ENCODE peak calls at places on chromosomes 11 and 22, in seven cellular contexts. One of them, this sample, is unnamed. For H3K79me1 and H3K27me3, the result is how much of the 10 kb centered on the place peaks cover.

GRCh38 chr22:35634981-35635540 is 13.2 kb upstream of the APOL6 start:
- DNase-seq in mesenchymal stem cell: no peak
- DNase-seq in IMR-90: peak
- DNase-seq in H9: no peak
- DNase-seq in H1: no peak
- DNase-seq in trophoblast cell: peak
- DNase-seq in neuronal stem cell: no peak
- DNase-seq in this sample: no peak

GRCh38 chr11:74493816-74494630 is 499 bp upstream of the LIPT2 start:
- DNase-seq in IMR-90: peak
- DNase-seq in mesenchymal stem cell: no peak
- DNase-seq in H9: no peak
- DNase-seq in H1: no peak
- DNase-seq in neuronal stem cell: no peak
- DNase-seq in trophoblast cell: no peak
- DNase-seq in this sample: no peak

GRCh38 chr11:84812351-84813083 is 814.6 kb downstream of the DLG2 start:
- DNase-seq in neuronal stem cell: no peak
- DNase-seq in IMR-90: no peak
- DNase-seq in H1: no peak
- DNase-seq in mesenchymal stem cell: peak
- DNase-seq in trophoblast cell: no peak
- DNase-seq in H9: no peak
- DNase-seq in this sample: no peak

GRCh38 chr11:23423119-23423518 is 562.8 kb upstream of the CCDC179 start:
- DNase-seq in H9: no peak
- DNase-seq in IMR-90: peak
- DNase-seq in trophoblast cell: no peak
- DNase-seq in neuronal stem cell: no peak
- DNase-seq in mesenchymal stem cell: no peak
- DNase-seq in H1: no peak
- DNase-seq in this sample: no peak

GRCh38 chr22:33697640-33698039 is 222.6 kb downstream of the LARGE1 start:
- DNase-seq in trophoblast cell: no peak
- DNase-seq in mesenchymal stem cell: peak
- DNase-seq in neuronal stem cell: no peak
- DNase-seq in H1: no peak
- DNase-seq in IMR-90: peak
- DNase-seq in H9: no peak
- DNase-seq in this sample: no peak

GRCh38 chr11:69939551-69940245 is 120.5 kb upstream of the FGF3 start:
- DNase-seq in neuronal stem cell: no peak
- DNase-seq in trophoblast cell: peak
- DNase-seq in mesenchymal stem cell: peak
- DNase-seq in IMR-90: peak
- DNase-seq in H1: no peak
- DNase-seq in H9: no peak
- DNase-seq in this sample: no peak

GRCh38 chr11:61172888-61173287 is 11.7 kb upstream of the VPS37C start:
- DNase-seq in trophoblast cell: no peak
- DNase-seq in H1: no peak
- DNase-seq in H9: no peak
- DNase-seq in neuronal stem cell: no peak
- DNase-seq in IMR-90: no peak
- DNase-seq in mesenchymal stem cell: no peak
- DNase-seq in this sample: no peak

GRCh38 chr11:83971063-83971462 is 684.9 kb upstream of the CCDC90B start:
- DNase-seq in H1: no peak
- DNase-seq in H9: no peak
- DNase-seq in IMR-90: peak
- DNase-seq in mesenchymal stem cell: peak
- DNase-seq in trophoblast cell: no peak
- DNase-seq in neuronal stem cell: peak
- DNase-seq in this sample: peak

GRCh38 chr11:72328366-72329224 is 84.6 kb upstream of the PHOX2A start:
- DNase-seq in neuronal stem cell: no peak
- DNase-seq in trophoblast cell: no peak
- DNase-seq in mesenchymal stem cell: no peak
- DNase-seq in H1: no peak
- DNase-seq in H9: no peak
- DNase-seq in IMR-90: peak
- DNase-seq in this sample: peak

GRCh38 chr11:36249271-36249670 is 40.0 kb downstream of the COMMD9 start:
- DNase-seq in H1: no peak
- DNase-seq in neuronal stem cell: no peak
- DNase-seq in IMR-90: peak
- DNase-seq in trophoblast cell: no peak
- DNase-seq in mesenchymal stem cell: peak
- DNase-seq in H9: no peak
- DNase-seq in this sample: no peak

GRCh38 chr11:18752502-18752901 is 26.5 kb upstream of the IGSF22 start:
- DNase-seq in H1: no peak
- DNase-seq in neuronal stem cell: no peak
- DNase-seq in H9: no peak
- DNase-seq in IMR-90: no peak
- DNase-seq in trophoblast cell: no peak
- DNase-seq in mesenchymal stem cell: no peak
- DNase-seq in this sample: no peak

GRCh38 chr22:35995772-35996171 is 32.9 kb downstream of the RBFOX2 start:
- DNase-seq in mesenchymal stem cell: peak
- DNase-seq in H1: no peak
- DNase-seq in neuronal stem cell: no peak
- DNase-seq in trophoblast cell: peak
- DNase-seq in H9: no peak
- DNase-seq in IMR-90: peak
- DNase-seq in this sample: peak

GRCh38 chr11:131172011-131172410 is 198.4 kb upstream of the NTM start:
- DNase-seq in trophoblast cell: no peak
- DNase-seq in H1: no peak
- DNase-seq in H9: no peak
- DNase-seq in neuronal stem cell: no peak
- DNase-seq in IMR-90: no peak
- DNase-seq in mesenchymal stem cell: no peak
- DNase-seq in this sample: peak

GRCh38 chr11:78642979-78643675 is 68.5 kb upstream of the NARS2 start:
- DNase-seq in mesenchymal stem cell: no peak
- DNase-seq in neuronal stem cell: no peak
- DNase-seq in trophoblast cell: no peak
- DNase-seq in IMR-90: no peak
- DNase-seq in H9: no peak
- DNase-seq in H1: no peak
- DNase-seq in this sample: no peak

GRCh38 chr11:3920148-3920852 is 64.8 kb downstream of the STIM1 start:
- DNase-seq in H1: no peak
- DNase-seq in mesenchymal stem cell: peak
- DNase-seq in trophoblast cell: no peak
- DNase-seq in IMR-90: peak
- DNase-seq in neuronal stem cell: no peak
- DNase-seq in H9: no peak
- DNase-seq in this sample: no peak

GRCh38 chr11:6627762-6628241 is 8.6 kb upstream of the TPP1 start:
- DNase-seq in H1: no peak
- DNase-seq in trophoblast cell: no peak
- DNase-seq in neuronal stem cell: no peak
- DNase-seq in mesenchymal stem cell: no peak
- DNase-seq in H9: no peak
- DNase-seq in IMR-90: no peak
- DNase-seq in this sample: no peak

GRCh38 chr22:23215294-23216204 is 35.2 kb downstream of the BCR start:
- DNase-seq in H1: no peak
- DNase-seq in H9: no peak
- DNase-seq in trophoblast cell: peak
- DNase-seq in IMR-90: peak
- DNase-seq in mesenchymal stem cell: no peak
- DNase-seq in neuronal stem cell: no peak
- DNase-seq in this sample: peak

GRCh38 chr11:19954899-19955298 is 205.4 kb downstream of the DBX1 start:
- DNase-seq in trophoblast cell: no peak
- DNase-seq in neuronal stem cell: no peak
- DNase-seq in mesenchymal stem cell: no peak
- DNase-seq in IMR-90: no peak
- DNase-seq in H9: no peak
- DNase-seq in H1: no peak
- DNase-seq in this sample: no peak

GRCh38 chr11:19953909-19954308 is 206.4 kb downstream of the DBX1 start:
- DNase-seq in H9: peak
- DNase-seq in H1: no peak
- DNase-seq in neuronal stem cell: no peak
- DNase-seq in mesenchymal stem cell: peak
- DNase-seq in IMR-90: peak
- DNase-seq in trophoblast cell: peak
- DNase-seq in this sample: peak

GRCh38 chr11:19953342-19953741 is 206.9 kb downstream of the DBX1 start:
- DNase-seq in IMR-90: peak
- DNase-seq in H9: peak
- DNase-seq in H1: peak
- DNase-seq in trophoblast cell: peak
- DNase-seq in neuronal stem cell: no peak
- DNase-seq in mesenchymal stem cell: peak
- DNase-seq in this sample: peak

GRCh38 chr11:19951558-19952083 is 208.7 kb downstream of the DBX1 start:
- DNase-seq in H1: no peak
- DNase-seq in H9: no peak
- DNase-seq in trophoblast cell: peak
- DNase-seq in mesenchymal stem cell: peak
- DNase-seq in IMR-90: peak
- DNase-seq in neuronal stem cell: peak
- DNase-seq in this sample: peak

DNA sequence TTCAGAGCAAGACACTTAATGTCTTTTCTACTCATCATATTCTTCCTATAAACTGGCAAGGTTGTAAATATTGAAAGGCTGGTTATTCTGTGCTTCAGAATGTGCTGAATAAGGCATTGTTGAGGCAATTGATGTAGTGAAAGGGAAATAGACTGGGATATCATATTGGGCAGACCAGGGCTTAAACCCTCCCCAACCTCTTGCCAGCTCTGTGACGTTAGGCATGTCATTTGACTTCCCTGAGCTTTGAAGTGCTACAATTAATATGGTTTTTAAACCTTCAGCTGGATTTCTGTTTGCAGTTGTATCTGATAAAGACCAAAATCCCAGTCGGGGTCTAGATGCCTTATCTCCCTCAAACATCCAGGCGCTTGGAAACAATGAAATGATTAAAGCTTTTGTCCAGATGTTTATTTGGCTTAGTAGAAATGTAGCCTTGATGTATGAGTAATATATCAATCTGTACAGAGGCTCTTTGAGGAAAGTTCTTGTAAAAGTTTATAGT is 208.1 kb downstream of the DBX1 start:
- DNase-seq in mesenchymal stem cell: no peak
- DNase-seq in IMR-90: no peak
- DNase-seq in trophoblast cell: no peak
- DNase-seq in H9: no peak
- DNase-seq in neuronal stem cell: no peak
- DNase-seq in H1: no peak
- DNase-seq in this sample: peak
- H3K79me1 ChIP-seq in mesenchymal stem cell: under half
- H3K79me1 ChIP-seq in IMR-90: under half
- H3K79me1 ChIP-seq in trophoblast cell: under half
- H3K79me1 ChIP-seq in H9: under half
- H3K79me1 ChIP-seq in neuronal stem cell: under half
- H3K79me1 ChIP-seq in H1: under half
- H3K79me1 ChIP-seq in this sample: under half

GRCh38 chr11:8259316-8259995 is 4.2 kb downstream of the LMO1 start:
- DNase-seq in neuronal stem cell: no peak
- DNase-seq in H1: no peak
- DNase-seq in trophoblast cell: no peak
- DNase-seq in H9: peak
- DNase-seq in mesenchymal stem cell: no peak
- DNase-seq in IMR-90: no peak
- DNase-seq in this sample: no peak

GRCh38 chr11:8261316-8261715 is 2.4 kb downstream of the LMO1 start:
- DNase-seq in mesenchymal stem cell: no peak
- DNase-seq in H1: no peak
- DNase-seq in IMR-90: no peak
- DNase-seq in H9: no peak
- DNase-seq in trophoblast cell: no peak
- DNase-seq in neuronal stem cell: no peak
- DNase-seq in this sample: no peak

GRCh38 chr11:8258771-8259170 is 4.9 kb downstream of the LMO1 start:
- DNase-seq in H9: peak
- DNase-seq in trophoblast cell: peak
- DNase-seq in neuronal stem cell: no peak
- DNase-seq in H1: no peak
- DNase-seq in mesenchymal stem cell: no peak
- DNase-seq in IMR-90: peak
- DNase-seq in this sample: no peak

GRCh38 chr11:8261921-8262551 is 1.6 kb downstream of the LMO1 start:
- DNase-seq in neuronal stem cell: no peak
- DNase-seq in H1: no peak
- DNase-seq in H9: peak
- DNase-seq in trophoblast cell: peak
- DNase-seq in IMR-90: no peak
- DNase-seq in mesenchymal stem cell: no peak
- DNase-seq in this sample: peak

GRCh38 chr11:8260202-8260996 is 3.3 kb downstream of the LMO1 start:
- DNase-seq in H1: no peak
- DNase-seq in trophoblast cell: no peak
- DNase-seq in neuronal stem cell: no peak
- DNase-seq in mesenchymal stem cell: no peak
- DNase-seq in IMR-90: no peak
- DNase-seq in H9: peak
- DNase-seq in this sample: no peak
- H3K27me3 ChIP-seq in H1: under half
- H3K27me3 ChIP-seq in trophoblast cell: under half
- H3K27me3 ChIP-seq in neuronal stem cell: half or more
- H3K27me3 ChIP-seq in mesenchymal stem cell: half or more
- H3K27me3 ChIP-seq in IMR-90: half or more
- H3K27me3 ChIP-seq in H9: under half
- H3K27me3 ChIP-seq in this sample: under half

DNA sequence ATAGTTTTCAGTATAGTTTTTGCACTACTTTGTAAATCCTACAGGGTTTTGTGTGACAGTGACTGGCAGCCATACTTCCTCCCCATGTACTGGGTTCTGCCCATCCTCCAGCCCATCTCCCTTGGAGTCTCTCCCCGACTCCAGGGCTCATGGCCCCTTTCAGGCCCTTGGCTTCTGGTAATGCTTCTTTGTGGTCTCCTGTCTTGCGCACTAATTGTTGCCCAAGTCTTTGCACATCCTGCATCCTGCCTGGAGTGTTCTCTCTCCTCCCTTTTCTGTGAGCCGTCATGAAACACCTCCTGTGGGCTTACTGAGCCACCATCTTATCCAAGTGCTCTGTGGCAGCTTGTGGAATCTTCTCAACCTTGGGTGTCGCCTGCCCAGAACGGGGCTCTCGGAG is 11.4 kb upstream of the KCNQ1OT1 start:
- DNase-seq in neuronal stem cell: no peak
- DNase-seq in mesenchymal stem cell: no peak
- DNase-seq in IMR-90: no peak
- DNase-seq in trophoblast cell: no peak
- DNase-seq in H1: no peak
- DNase-seq in H9: no peak
- DNase-seq in this sample: no peak
- H2BK120ac ChIP-seq in neuronal stem cell: no peak
- H2BK120ac ChIP-seq in mesenchymal stem cell: no peak
- H2BK120ac ChIP-seq in IMR-90: no peak
- H2BK120ac ChIP-seq in trophoblast cell: no peak
- H2BK120ac ChIP-seq in H1: no peak
- H2BK120ac ChIP-seq in H9: no peak
- H2BK120ac ChIP-seq in this sample: no peak

DNA sequence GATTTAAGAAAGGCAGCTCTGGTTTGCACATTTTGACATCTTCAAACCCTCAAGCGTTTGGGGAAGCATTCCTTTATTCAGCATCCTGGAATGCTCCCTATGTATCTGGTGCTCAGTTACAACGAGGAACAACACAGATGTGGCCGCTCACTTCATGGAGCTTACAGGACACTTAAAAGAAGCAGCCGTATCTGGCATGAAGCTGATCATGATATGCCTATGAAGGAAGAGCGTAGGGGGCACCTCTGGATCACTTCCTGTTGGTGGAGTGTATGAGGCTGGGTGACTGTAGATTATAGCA is 72.3 kb upstream of the TP53I11 start:
- DNase-seq in IMR-90: peak
- DNase-seq in neuronal stem cell: no peak
- DNase-seq in mesenchymal stem cell: no peak
- DNase-seq in H1: no peak
- DNase-seq in H9: no peak
- DNase-seq in trophoblast cell: peak
- DNase-seq in this sample: no peak
- H3K79me1 ChIP-seq in IMR-90: under half
- H3K79me1 ChIP-seq in neuronal stem cell: under half
- H3K79me1 ChIP-seq in mesenchymal stem cell: under half
- H3K79me1 ChIP-seq in H1: under half
- H3K79me1 ChIP-seq in H9: under half
- H3K79me1 ChIP-seq in trophoblast cell: under half
- H3K79me1 ChIP-seq in this sample: under half

This sample was measured in mesendoderm.